ENCODE peak calls at places on chromosomes 11 and 22, in seven cellular contexts. One of them, this sample, is unnamed.

GRCh38 chr11:97854357-97854756 is 1166.4 kb upstream of the CNTN5 start:
- DNase-seq in heart left ventricle: no peak
- DNase-seq in activated naive CD8-positive, alpha-beta T cell treated with anti-CD3 and anti-CD28 coated beads, Interleukin-2, amount 50 U/mL, for 16 hours: no peak
- DNase-seq in RWPE1: no peak
- DNase-seq in stimulated activated CD4-positive, alpha-beta T cell treated with anti-CD3 and anti-CD28 coated beads, Interleukin-1b, Interleukin-23, amount 100 ng/mL, for 24 hours: no peak
- DNase-seq in stimulated activated CD8-positive, alpha-beta memory T cell treated with anti-CD3 and anti-CD28 coated beads, Interleukin-2, amount 100 ng/mL, for 1 hour: no peak
- DNase-seq in NAMALWA: no peak
- DNase-seq in this sample: no peak

GRCh38 chr11:76228122-76229000 is 22.1 kb upstream of the WNT11 start:
- DNase-seq in activated naive CD8-positive, alpha-beta T cell treated with anti-CD3 and anti-CD28 coated beads, Interleukin-2, amount 50 U/mL, for 16 hours: no peak
- DNase-seq in stimulated activated CD4-positive, alpha-beta T cell treated with anti-CD3 and anti-CD28 coated beads, Interleukin-1b, Interleukin-23, amount 100 ng/mL, for 24 hours: no peak
- DNase-seq in NAMALWA: no peak
- DNase-seq in RWPE1: no peak
- DNase-seq in stimulated activated CD8-positive, alpha-beta memory T cell treated with anti-CD3 and anti-CD28 coated beads, Interleukin-2, amount 100 ng/mL, for 1 hour: no peak
- DNase-seq in heart left ventricle: peak
- DNase-seq in this sample: no peak

GRCh38 chr11:29773656-29774264 is 243.1 kb downstream of the KCNA4 start:
- DNase-seq in NAMALWA: no peak
- DNase-seq in stimulated activated CD8-positive, alpha-beta memory T cell treated with anti-CD3 and anti-CD28 coated beads, Interleukin-2, amount 100 ng/mL, for 1 hour: no peak
- DNase-seq in heart left ventricle: no peak
- DNase-seq in activated naive CD8-positive, alpha-beta T cell treated with anti-CD3 and anti-CD28 coated beads, Interleukin-2, amount 50 U/mL, for 16 hours: no peak
- DNase-seq in RWPE1: peak
- DNase-seq in stimulated activated CD4-positive, alpha-beta T cell treated with anti-CD3 and anti-CD28 coated beads, Interleukin-1b, Interleukin-23, amount 100 ng/mL, for 24 hours: no peak
- DNase-seq in this sample: no peak

GRCh38 chr11:110022548-110022947 is 70.6 kb upstream of the ZC3H12C start:
- DNase-seq in stimulated activated CD8-positive, alpha-beta memory T cell treated with anti-CD3 and anti-CD28 coated beads, Interleukin-2, amount 100 ng/mL, for 1 hour: no peak
- DNase-seq in RWPE1: peak
- DNase-seq in stimulated activated CD4-positive, alpha-beta T cell treated with anti-CD3 and anti-CD28 coated beads, Interleukin-1b, Interleukin-23, amount 100 ng/mL, for 24 hours: no peak
- DNase-seq in activated naive CD8-positive, alpha-beta T cell treated with anti-CD3 and anti-CD28 coated beads, Interleukin-2, amount 50 U/mL, for 16 hours: no peak
- DNase-seq in heart left ventricle: no peak
- DNase-seq in NAMALWA: no peak
- DNase-seq in this sample: no peak

GRCh38 chr11:71452354-71453020 is 516 bp upstream of the NADSYN1 start:
- DNase-seq in heart left ventricle: no peak
- DNase-seq in activated naive CD8-positive, alpha-beta T cell treated with anti-CD3 and anti-CD28 coated beads, Interleukin-2, amount 50 U/mL, for 16 hours: peak
- DNase-seq in stimulated activated CD8-positive, alpha-beta memory T cell treated with anti-CD3 and anti-CD28 coated beads, Interleukin-2, amount 100 ng/mL, for 1 hour: no peak
- DNase-seq in stimulated activated CD4-positive, alpha-beta T cell treated with anti-CD3 and anti-CD28 coated beads, Interleukin-1b, Interleukin-23, amount 100 ng/mL, for 24 hours: peak
- DNase-seq in NAMALWA: peak
- DNase-seq in RWPE1: no peak
- DNase-seq in this sample: peak

GRCh38 chr11:17498475-17498874 is 21.8 kb upstream of the ABCC8 start:
- DNase-seq in RWPE1: no peak
- DNase-seq in activated naive CD8-positive, alpha-beta T cell treated with anti-CD3 and anti-CD28 coated beads, Interleukin-2, amount 50 U/mL, for 16 hours: no peak
- DNase-seq in stimulated activated CD4-positive, alpha-beta T cell treated with anti-CD3 and anti-CD28 coated beads, Interleukin-1b, Interleukin-23, amount 100 ng/mL, for 24 hours: no peak
- DNase-seq in stimulated activated CD8-positive, alpha-beta memory T cell treated with anti-CD3 and anti-CD28 coated beads, Interleukin-2, amount 100 ng/mL, for 1 hour: no peak
- DNase-seq in heart left ventricle: no peak
- DNase-seq in NAMALWA: no peak
- DNase-seq in this sample: no peak

GRCh38 chr22:38802671-38803121 is 8.8 kb upstream of the DNAL4 start:
- DNase-seq in activated naive CD8-positive, alpha-beta T cell treated with anti-CD3 and anti-CD28 coated beads, Interleukin-2, amount 50 U/mL, for 16 hours: no peak
- DNase-seq in RWPE1: peak
- DNase-seq in stimulated activated CD4-positive, alpha-beta T cell treated with anti-CD3 and anti-CD28 coated beads, Interleukin-1b, Interleukin-23, amount 100 ng/mL, for 24 hours: no peak
- DNase-seq in NAMALWA: no peak
- DNase-seq in heart left ventricle: no peak
- DNase-seq in stimulated activated CD8-positive, alpha-beta memory T cell treated with anti-CD3 and anti-CD28 coated beads, Interleukin-2, amount 100 ng/mL, for 1 hour: no peak
- DNase-seq in this sample: no peak

GRCh38 chr11:110809800-110810199 is 97.6 kb upstream of the ARHGAP20 start:
- DNase-seq in activated naive CD8-positive, alpha-beta T cell treated with anti-CD3 and anti-CD28 coated beads, Interleukin-2, amount 50 U/mL, for 16 hours: no peak
- DNase-seq in RWPE1: no peak
- DNase-seq in heart left ventricle: no peak
- DNase-seq in stimulated activated CD8-positive, alpha-beta memory T cell treated with anti-CD3 and anti-CD28 coated beads, Interleukin-2, amount 100 ng/mL, for 1 hour: no peak
- DNase-seq in NAMALWA: no peak
- DNase-seq in stimulated activated CD4-positive, alpha-beta T cell treated with anti-CD3 and anti-CD28 coated beads, Interleukin-1b, Interleukin-23, amount 100 ng/mL, for 24 hours: no peak
- DNase-seq in this sample: no peak

GRCh38 chr22:29706493-29706892 is 13.3 kb upstream of the CABP7 start:
- DNase-seq in RWPE1: no peak
- DNase-seq in NAMALWA: no peak
- DNase-seq in activated naive CD8-positive, alpha-beta T cell treated with anti-CD3 and anti-CD28 coated beads, Interleukin-2, amount 50 U/mL, for 16 hours: no peak
- DNase-seq in heart left ventricle: no peak
- DNase-seq in stimulated activated CD8-positive, alpha-beta memory T cell treated with anti-CD3 and anti-CD28 coated beads, Interleukin-2, amount 100 ng/mL, for 1 hour: no peak
- DNase-seq in stimulated activated CD4-positive, alpha-beta T cell treated with anti-CD3 and anti-CD28 coated beads, Interleukin-1b, Interleukin-23, amount 100 ng/mL, for 24 hours: no peak
- DNase-seq in this sample: no peak

GRCh38 chr11:73267122-73267846 is 4.9 kb upstream of the P2RY6 start:
- DNase-seq in stimulated activated CD8-positive, alpha-beta memory T cell treated with anti-CD3 and anti-CD28 coated beads, Interleukin-2, amount 100 ng/mL, for 1 hour: no peak
- DNase-seq in stimulated activated CD4-positive, alpha-beta T cell treated with anti-CD3 and anti-CD28 coated beads, Interleukin-1b, Interleukin-23, amount 100 ng/mL, for 24 hours: no peak
- DNase-seq in RWPE1: no peak
- DNase-seq in heart left ventricle: no peak
- DNase-seq in NAMALWA: no peak
- DNase-seq in activated naive CD8-positive, alpha-beta T cell treated with anti-CD3 and anti-CD28 coated beads, Interleukin-2, amount 50 U/mL, for 16 hours: no peak
- DNase-seq in this sample: no peak

GRCh38 chr11:74417860-74418508 is 19.8 kb upstream of the PGM2L1 start:
- DNase-seq in stimulated activated CD4-positive, alpha-beta T cell treated with anti-CD3 and anti-CD28 coated beads, Interleukin-1b, Interleukin-23, amount 100 ng/mL, for 24 hours: no peak
- DNase-seq in heart left ventricle: no peak
- DNase-seq in activated naive CD8-positive, alpha-beta T cell treated with anti-CD3 and anti-CD28 coated beads, Interleukin-2, amount 50 U/mL, for 16 hours: no peak
- DNase-seq in RWPE1: no peak
- DNase-seq in stimulated activated CD8-positive, alpha-beta memory T cell treated with anti-CD3 and anti-CD28 coated beads, Interleukin-2, amount 100 ng/mL, for 1 hour: no peak
- DNase-seq in NAMALWA: no peak
- DNase-seq in this sample: no peak

GRCh38 chr22:36182056-36182455 is 19.6 kb downstream of the APOL4 start:
- DNase-seq in stimulated activated CD4-positive, alpha-beta T cell treated with anti-CD3 and anti-CD28 coated beads, Interleukin-1b, Interleukin-23, amount 100 ng/mL, for 24 hours: no peak
- DNase-seq in activated naive CD8-positive, alpha-beta T cell treated with anti-CD3 and anti-CD28 coated beads, Interleukin-2, amount 50 U/mL, for 16 hours: no peak
- DNase-seq in stimulated activated CD8-positive, alpha-beta memory T cell treated with anti-CD3 and anti-CD28 coated beads, Interleukin-2, amount 100 ng/mL, for 1 hour: no peak
- DNase-seq in heart left ventricle: no peak
- DNase-seq in NAMALWA: no peak
- DNase-seq in RWPE1: no peak
- DNase-seq in this sample: no peak

GRCh38 chr11:100687032-100687629 is at the start of gene ARHGAP42:
- DNase-seq in stimulated activated CD4-positive, alpha-beta T cell treated with anti-CD3 and anti-CD28 coated beads, Interleukin-1b, Interleukin-23, amount 100 ng/mL, for 24 hours: peak
- DNase-seq in heart left ventricle: peak
- DNase-seq in NAMALWA: peak
- DNase-seq in RWPE1: peak
- DNase-seq in activated naive CD8-positive, alpha-beta T cell treated with anti-CD3 and anti-CD28 coated beads, Interleukin-2, amount 50 U/mL, for 16 hours: no peak
- DNase-seq in stimulated activated CD8-positive, alpha-beta memory T cell treated with anti-CD3 and anti-CD28 coated beads, Interleukin-2, amount 100 ng/mL, for 1 hour: no peak
- DNase-seq in this sample: peak

GRCh38 chr22:37175414-37176144 is 12.5 kb downstream of the C1QTNF6 start:
- DNase-seq in RWPE1: no peak
- DNase-seq in heart left ventricle: peak
- DNase-seq in activated naive CD8-positive, alpha-beta T cell treated with anti-CD3 and anti-CD28 coated beads, Interleukin-2, amount 50 U/mL, for 16 hours: no peak
- DNase-seq in stimulated activated CD8-positive, alpha-beta memory T cell treated with anti-CD3 and anti-CD28 coated beads, Interleukin-2, amount 100 ng/mL, for 1 hour: no peak
- DNase-seq in NAMALWA: no peak
- DNase-seq in stimulated activated CD4-positive, alpha-beta T cell treated with anti-CD3 and anti-CD28 coated beads, Interleukin-1b, Interleukin-23, amount 100 ng/mL, for 24 hours: no peak
- DNase-seq in this sample: no peak

GRCh38 chr22:19115628-19116027 is 6.6 kb downstream of the DGCR2 start:
- DNase-seq in stimulated activated CD4-positive, alpha-beta T cell treated with anti-CD3 and anti-CD28 coated beads, Interleukin-1b, Interleukin-23, amount 100 ng/mL, for 24 hours: no peak
- DNase-seq in NAMALWA: peak
- DNase-seq in RWPE1: no peak
- DNase-seq in heart left ventricle: no peak
- DNase-seq in stimulated activated CD8-positive, alpha-beta memory T cell treated with anti-CD3 and anti-CD28 coated beads, Interleukin-2, amount 100 ng/mL, for 1 hour: no peak
- DNase-seq in activated naive CD8-positive, alpha-beta T cell treated with anti-CD3 and anti-CD28 coated beads, Interleukin-2, amount 50 U/mL, for 16 hours: no peak
- DNase-seq in this sample: no peak

This sample was measured in Jurkat, Clone E6-1.